ENCODE peak calls at places on chromosomes 4 and X, in four cellular contexts. H is BJ, S is SK-N-DZ, E is AG08395. D is an unnamed sample.

GRCh38 chr4:55030606-55031005 is 94.8 kb downstream of the KDR start:
- DNase-seq in H (no peak), S (no peak), E (no peak), D (no peak)

GRCh38 chr4:10677796-10678497 is 6.6 kb downstream of the CLNK start:
- DNase-seq in H (no peak), S (no peak), E (no peak), D (no peak)

GRCh38 chr4:7206856-7207567 is 14.7 kb downstream of the SORCS2 start:
- DNase-seq in H (peak), S (no peak), E (peak), D (peak)

GRCh38 chrX:49309401-49309981 is 6.0 kb downstream of the GAGE10 start:
- DNase-seq in H (no peak), S (no peak), E (no peak), D (peak)

GRCh38 chr4:100828364-100828763 is 310.5 kb upstream of the EMCN start:
- DNase-seq in H (no peak), S (no peak), E (no peak), D (no peak)

GRCh38 chr4:138259296-138259695 is 17.1 kb upstream of the SLC7A11 start:
- DNase-seq in H (no peak), S (no peak), E (peak), D (no peak)

GRCh38 chr4:157014621-157015591 is 43.3 kb upstream of the PDGFC start:
- DNase-seq in H (peak), S (no peak), E (peak), D (peak)

GRCh38 chrX:131841496-131842410 is 181.3 kb upstream of the STK26 start:
- DNase-seq in H (no peak), S (peak), E (peak), D (peak)

GRCh38 chr4:65510976-65511375 is 159.3 kb downstream of the EPHA5 start:
- DNase-seq in H (no peak), S (no peak), E (peak), D (peak)

GRCh38 chr4:138875886-138876608 is 139.5 kb upstream of the NOCT start:
- DNase-seq in H (peak), S (no peak), E (peak), D (no peak)

GRCh38 chrX:101450951-101451350 is 34.3 kb upstream of the ARMCX4 start:
- DNase-seq in H (no peak), S (no peak), E (no peak), D (no peak)

GRCh38 chrX:47143894-47144625 is 442 bp downstream of the NDUFB11 start:
- DNase-seq in H (peak), S (no peak), E (peak), D (peak)

GRCh38 chr4:27397886-27398285 is 537.2 kb downstream of the STIM2 start:
- DNase-seq in H (peak), S (no peak), E (peak), D (no peak)

GRCh38 chr4:74223801-74224200 is 65.9 kb downstream of the MTHFD2L start:
- DNase-seq in H (no peak), S (no peak), E (peak), D (peak)

GRCh38 chrX:13647709-13648212 is 5.2 kb upstream of the TCEANC start:
- DNase-seq in H (no peak), S (peak), E (no peak), D (no peak)

GRCh38 chr4:61915501-61915900 is 715.4 kb downstream of the ADGRL3 start:
- DNase-seq in H (no peak), S (no peak), E (no peak), D (no peak)

GRCh38 chrX:150438165-150438564 is 75.0 kb downstream of the MAMLD1 start:
- DNase-seq in H (no peak), S (no peak), E (no peak), D (no peak)

GRCh38 chr4:34878961-34879360 is 1365.4 kb downstream of the ARAP2 start:
- DNase-seq in H (no peak), S (no peak), E (no peak), D (no peak)

GRCh38 chr4:143375326-143376073 is 38.8 kb downstream of the GAB1 start:
- DNase-seq in H (no peak), S (no peak), E (peak), D (peak)

GRCh38 chr4:168840988-168841681 is 168.9 kb downstream of the CBR4 start:
- DNase-seq in H (no peak), S (no peak), E (no peak), D (no peak)

GRCh38 chr4:41245983-41246382 is 10.7 kb upstream of the UCHL1 start:
- DNase-seq in H (no peak), S (no peak), E (no peak), D (no peak)

GRCh38 chr4:16759781-16760459 is 138.5 kb downstream of the LDB2 start:
- DNase-seq in H (no peak), S (peak), E (no peak), D (peak)

GRCh38 chrX:123336666-123337065 is 152.6 kb downstream of the GRIA3 start:
- DNase-seq in H (no peak), S (no peak), E (no peak), D (no peak)

GRCh38 chr4:84965558-84966381 is 720 bp downstream of the WDFY3 start:
- DNase-seq in H (no peak), S (peak), E (peak), D (peak)

GRCh38 chr4:85147481-85148076 is 181.1 kb upstream of the WDFY3 start:
- DNase-seq in H (no peak), S (peak), E (peak), D (peak)

GRCh38 chr4:110196206-110196870 is 2.1 kb downstream of the ELOVL6 start:
- DNase-seq in H (no peak), S (peak), E (peak), D (peak)

GRCh38 chr4:121554377-121554776 is 142.4 kb downstream of the ANXA5 start:
- DNase-seq in H (no peak), S (no peak), E (peak), D (no peak)

GRCh38 chr4:87835732-87836131 is 3.0 kb downstream of the MEPE start:
- DNase-seq in H (no peak), S (no peak), E (no peak), D (no peak)

GRCh38 chr4:102454981-102455690 is 46.0 kb upstream of the NFKB1 start:
- DNase-seq in H (no peak), S (no peak), E (no peak), D (no peak)

GRCh38 chr4:121642876-121643585 is 53.7 kb downstream of the ANXA5 start:
- DNase-seq in H (no peak), S (no peak), E (no peak), D (no peak)

GRCh38 chrX:135632353-135632752 is 81.1 kb upstream of the CT45A1 start:
- DNase-seq in H (no peak), S (no peak), E (no peak), D (no peak)

GRCh38 chr4:45944000-45944399 is 179.9 kb downstream of the GABRG1 start:
- DNase-seq in H (no peak), S (no peak), E (no peak), D (no peak)

GRCh38 chr4:171170671-171171070 is 642.5 kb upstream of the GALNTL6 start:
- DNase-seq in H (no peak), S (no peak), E (no peak), D (no peak)

GRCh38 chrX:76076124-76076523 is 96.7 kb upstream of the PBDC1 start:
- DNase-seq in H (no peak), S (no peak), E (no peak), D (no peak)

GRCh38 chrX:37077646-37078433 is 69.7 kb downstream of the FAM47C start:
- DNase-seq in H (no peak), S (no peak), E (no peak), D (no peak)

D was measured in MG63.